ENCODE peak calls at places on chromosomes 2 and 18, in four cellular contexts. H, K, V and Y are unnamed samples.

GRCh38 chr18:12282436-12283039 is 25.5 kb upstream of the TUBB6 start:
- DNase-seq in H (peak; percentile 93), K (no peak), V (no peak), Y (peak; percentile 25)

GRCh38 chr2:72694715-72695496 is 130.9 kb downstream of the EXOC6B start:
- DNase-seq in H (peak; percentile 67), K (no peak), V (no peak), Y (peak; percentile 21)

GRCh38 chr2:38113036-38113435 is 37.1 kb upstream of the CYP1B1 start:
- DNase-seq in H (no peak), K (no peak), V (no peak), Y (no peak)

GRCh38 chr2:204972606-204973336 is 427.5 kb downstream of the PARD3B start:
- DNase-seq in H (peak; percentile 12), K (no peak), V (no peak), Y (peak; percentile 13)

GRCh38 chr2:214103199-214104001 is 307.5 kb upstream of the VWC2L start:
- DNase-seq in H (peak; percentile 25), K (no peak), V (no peak), Y (no peak)

GRCh38 chr2:218436992-218437391 is 18.1 kb downstream of the VIL1 start:
- DNase-seq in H (no peak), K (no peak), V (no peak), Y (no peak)

GRCh38 chr2:60899230-60899891 is 18.0 kb downstream of the REL start:
- DNase-seq in H (no peak), K (no peak), V (no peak), Y (no peak)

GRCh38 chr2:83594261-83594660 is 864.8 kb downstream of the SUCLG1 start:
- DNase-seq in H (no peak), K (no peak), V (no peak), Y (no peak)

GRCh38 chr2:39567507-39567906 is 98.2 kb upstream of the TMEM178A start:
- DNase-seq in H (peak; percentile 52), K (no peak), V (no peak), Y (no peak)

GRCh38 chr2:150307258-150307657 is 180.2 kb downstream of the RND3 start:
- DNase-seq in H (no peak), K (no peak), V (no peak), Y (no peak)

GRCh38 chr2:140905078-140905781 is 1225.6 kb downstream of the LRP1B start:
- DNase-seq in H (no peak), K (peak; percentile 87), V (peak; percentile 67), Y (peak; percentile 95)

DNA sequence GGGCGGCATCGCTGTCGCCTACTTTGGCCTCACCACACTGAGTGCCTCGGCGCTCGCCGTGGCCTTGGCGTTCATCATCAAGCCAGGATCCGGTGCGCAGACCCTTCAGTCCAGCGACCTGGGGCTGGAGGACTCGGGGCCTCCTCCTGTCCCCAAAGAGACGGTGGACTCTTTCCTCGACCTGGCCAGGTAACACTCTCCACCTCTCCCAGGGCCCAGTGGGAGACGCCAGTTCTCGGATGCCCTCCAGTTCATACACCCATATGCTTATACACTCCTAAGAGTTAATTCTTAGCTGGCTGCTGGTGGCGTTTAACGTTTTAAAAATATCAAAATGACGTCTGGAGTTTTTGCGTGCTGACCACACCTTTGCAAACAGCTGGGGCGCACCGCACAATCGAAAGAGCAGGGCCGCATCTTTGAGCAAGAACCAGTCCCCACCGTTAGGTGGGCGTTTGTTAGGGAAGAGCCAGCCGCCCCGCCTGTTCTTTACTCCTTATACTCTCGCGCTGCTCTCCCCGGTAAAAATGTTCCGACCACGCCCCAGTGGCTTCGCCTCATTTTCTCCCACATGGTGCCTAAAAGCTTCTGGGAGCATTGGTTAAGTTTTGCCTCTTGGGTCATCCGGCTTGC is 899 bp downstream of the SLC1A4 start:
- DNase-seq in H (no peak), K (peak; percentile 36), V (no peak), Y (peak; percentile 25)
- H2BK5ac ChIP-seq in H (no peak overlapping the region), K (no peak overlapping the region), V (no peak overlapping the region), Y (no peak overlapping the region)

DNA sequence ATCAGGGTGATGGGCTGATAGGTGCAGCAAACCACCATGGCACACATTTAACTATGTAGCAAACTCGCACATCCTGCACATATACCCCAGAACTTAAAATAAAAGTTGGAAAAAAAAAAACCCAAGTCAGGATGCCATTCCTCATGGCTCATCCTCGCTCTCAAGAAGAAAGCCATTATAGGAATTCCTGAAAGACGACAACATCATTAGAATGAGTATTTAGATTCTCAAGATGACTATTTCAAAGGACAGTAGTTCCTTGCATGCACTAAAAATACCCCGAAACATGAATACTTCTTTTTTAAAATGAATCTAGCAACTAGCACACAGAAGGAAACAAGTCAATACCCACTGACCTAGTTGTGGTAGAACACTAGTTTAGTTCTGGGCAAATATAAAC is 285.8 kb upstream of the REV1 start:
- DNase-seq in H (peak; percentile 81), K (no peak), V (no peak), Y (peak; percentile 81)
- H4K5ac ChIP-seq in H (peak overlapping the region; percentile 45), K (no peak overlapping the region), V (no peak overlapping the region), Y (no peak overlapping the region)

GRCh38 chr2:164642946-164643555 is 21.8 kb upstream of the GRB14 start:
- DNase-seq in H (no peak), K (no peak), V (no peak), Y (no peak)
- H3K4me2 ChIP-seq in H (no peak overlapping the region), K (no peak overlapping the region), V (no peak overlapping the region), Y (no peak overlapping the region)

GRCh38 chr2:109537565-109538221 is 76.1 kb downstream of the SEPTIN10 start:
- DNase-seq in H (peak; percentile 58), K (no peak), V (no peak), Y (no peak)
- H2BK5ac ChIP-seq in H (no peak overlapping the region), K (no peak overlapping the region), V (peak overlapping the region; percentile 9), Y (no peak overlapping the region)

GRCh38 chr2:73931531-73932500 is 5.1 kb downstream of the DGUOK start:
- DNase-seq in H (peak; percentile 69), K (no peak), V (no peak), Y (no peak)
- H4K5ac ChIP-seq in H (no peak overlapping the region), K (no peak overlapping the region), V (no peak overlapping the region), Y (no peak overlapping the region)

DNA sequence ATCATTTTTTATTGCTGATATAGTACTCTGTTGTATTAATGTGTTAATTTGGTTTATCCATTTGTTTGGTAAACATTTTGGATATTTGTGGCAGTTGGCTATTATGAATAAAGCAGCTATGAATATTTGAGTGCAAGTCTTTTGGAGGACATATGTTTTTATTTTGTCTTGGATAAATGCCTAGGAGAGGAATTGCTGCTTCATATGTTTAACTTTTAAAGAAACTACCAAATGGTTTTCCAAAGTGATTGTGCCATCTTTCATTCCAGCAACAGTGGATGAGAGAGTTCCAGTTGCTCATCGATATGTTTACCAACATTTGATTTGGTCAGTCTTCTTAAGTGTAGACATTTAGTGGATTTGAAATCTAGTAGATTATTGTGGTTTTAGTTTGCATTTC is 51.8 kb downstream of the MERTK start:
- DNase-seq in H (no peak), K (no peak), V (no peak), Y (no peak)
- H3K4me2 ChIP-seq in H (no peak overlapping the region), K (no peak overlapping the region), V (no peak overlapping the region), Y (no peak overlapping the region)

GRCh38 chr2:189995679-189996078 is 66.8 kb downstream of the MSTN start:
- DNase-seq in H (no peak), K (no peak), V (no peak), Y (no peak)
- H2BK5ac ChIP-seq in H (no peak overlapping the region), K (no peak overlapping the region), V (no peak overlapping the region), Y (no peak overlapping the region)

GRCh38 chr2:238898534-238899281 is 50.8 kb downstream of the TWIST2 start:
- DNase-seq in H (no peak), K (no peak), V (no peak), Y (no peak)
- H4K5ac ChIP-seq in H (no peak overlapping the region), K (no peak overlapping the region), V (no peak overlapping the region), Y (no peak overlapping the region)